ENCODE peak calls at places on chromosomes 3 and 15, in five cellular contexts. N is pancreas, E is Calu3, O is NCI-H446 treated with DMSO at 0.1 percent for 48 hours, Z is lung. A is an unnamed sample.
A peak's percentile ranks its signal among the peaks of the same experiment; 100 is the strongest.

GRCh38 chr15:63339006-63339766 is 42.5 kb downstream of the CA12 start:
- DNase-seq in Z (no peak), O (no peak), E (no peak), N (no peak), A (no peak)

GRCh38 chr3:59480486-59480995 is 430.7 kb upstream of the CFAP20DC start:
- DNase-seq in Z (no peak), O (no peak), E (no peak), N (no peak), A (peak; percentile 69)

GRCh38 chr3:99863002-99863401 is 45.3 kb downstream of the CMSS1 start:
- DNase-seq in E (no peak), Z (no peak), O (no peak), N (no peak), A (no peak)

GRCh38 chr15:29570121-29570930 is 251.9 kb downstream of the TJP1 start:
- DNase-seq in E (peak; percentile 1), Z (no peak), O (no peak), N (peak; percentile 83), A (no peak)

GRCh38 chr3:69811452-69812401 is 72.5 kb downstream of the MITF start:
- DNase-seq in O (no peak), N (no peak), Z (no peak), E (no peak), A (no peak)

GRCh38 chr15:80204231-80204630 is 47.8 kb downstream of the CTXND1 start:
- DNase-seq in E (no peak), Z (no peak), N (no peak), O (no peak), A (no peak)

GRCh38 chr15:36479200-36479896 is 100.1 kb upstream of the CDIN1 start:
- DNase-seq in E (no peak), Z (no peak), N (no peak), O (no peak), A (no peak)

GRCh38 chr3:197023241-197023997 is 6.2 kb downstream of the MELTF start:
- DNase-seq in E (no peak), O (no peak), Z (no peak), N (no peak), A (no peak)